ENCODE peak calls at places on chromosome 12, in five cellular contexts. Y is neuronal stem cell, W is H9, X is H1, B is trophoblast cell. M is an unnamed sample.

GRCh38 chr12:89453579-89453978 is 71.0 kb downstream of the GALNT4 start:
- DNase-seq in Y (no peak), X (no peak), W (no peak), B (peak; percentile 72), M (peak; percentile 95)

GRCh38 chr12:27260746-27261145 is 16.7 kb downstream of the STK38L start:
- DNase-seq in W (no peak), B (no peak), Y (no peak), X (no peak), M (peak; percentile 73)

GRCh38 chr12:123931686-123932321 is 40.8 kb downstream of the CCDC92 start:
- DNase-seq in Y (no peak), X (no peak), W (no peak), B (no peak), M (no peak)

GRCh38 chr12:46493352-46494209 is 121.0 kb upstream of the SLC38A2 start:
- DNase-seq in W (no peak), B (no peak), X (no peak), Y (no peak), M (peak; percentile 46)

GRCh38 chr12:62009445-62009844 is 250.8 kb upstream of the USP15 start:
- DNase-seq in B (no peak), Y (no peak), W (no peak), X (no peak), M (no peak)

GRCh38 chr12:3658327-3659163 is 94.4 kb downstream of the CRACR2A start:
- DNase-seq in W (peak; percentile 75), Y (peak; percentile 18), X (peak; percentile 68), B (peak; percentile 38), M (peak; percentile 14)

GRCh38 chr12:24537241-24537860 is 411.6 kb downstream of the BCAT1 start:
- DNase-seq in B (peak; percentile 65), Y (no peak), W (no peak), X (no peak), M (peak; percentile 56)

GRCh38 chr12:93777249-93777648 is 100.1 kb downstream of the CRADD start:
- DNase-seq in W (no peak), B (no peak), X (no peak), Y (no peak), M (peak; percentile 83)

GRCh38 chr12:66132408-66132807 is 1.9 kb upstream of the LLPH start:
- DNase-seq in Y (no peak), B (no peak), W (peak; percentile 61), X (no peak), M (peak; percentile 89)

GRCh38 chr12:72102150-72102549 is 163.5 kb downstream of the TPH2 start:
- DNase-seq in W (no peak), B (no peak), X (no peak), Y (peak; percentile 20), M (no peak)

GRCh38 chr12:94644141-94644575 is 6.2 kb downstream of the TMCC3 start:
- DNase-seq in Y (no peak), X (no peak), B (peak; percentile 32), W (no peak), M (peak; percentile 63)

GRCh38 chr12:108801736-108802665 is 55.4 kb downstream of the SSH1 start:
- DNase-seq in Y (peak; percentile 91), B (peak; percentile 38), X (peak; percentile 70), W (peak; percentile 96), M (peak; percentile 92)

GRCh38 chr12:105064564-105065222 is 19.6 kb downstream of the ALDH1L2 start:
- DNase-seq in X (no peak), W (no peak), B (no peak), Y (no peak), M (no peak)

GRCh38 chr12:84697141-84697540 is 215.5 kb downstream of the SLC6A15 start:
- DNase-seq in X (no peak), B (no peak), Y (no peak), W (no peak), M (no peak)

GRCh38 chr12:125092108-125092871 is 27.1 kb downstream of the AACS start:
- DNase-seq in X (no peak), Y (no peak), W (no peak), B (no peak), M (no peak)

GRCh38 chr12:26524862-26525465 is 308.0 kb downstream of the ITPR2 start:
- DNase-seq in Y (no peak), B (peak; percentile 59), W (no peak), X (peak; percentile 62), M (peak; percentile 13)

GRCh38 chr12:67434653-67435375 is 165.7 kb downstream of the CAND1 start:
- DNase-seq in X (no peak), B (peak; percentile 25), Y (no peak), W (no peak), M (peak; percentile 98)

GRCh38 chr12:25866586-25867378 is 91.7 kb upstream of the RASSF8 start:
- DNase-seq in B (peak; percentile 31), Y (no peak), X (no peak), W (no peak), M (peak; percentile 90)

GRCh38 chr12:127984386-127985055 is 282.4 kb upstream of the TMEM132C start:
- DNase-seq in X (no peak), Y (no peak), W (no peak), B (no peak), M (no peak)

GRCh38 chr12:129212221-129212630 is 358.9 kb downstream of the GLT1D1 start:
- DNase-seq in X (peak; percentile 7), Y (no peak), B (peak; percentile 54), W (no peak), M (no peak)

GRCh38 chr12:27123642-27124041 is 41.3 kb upstream of the C12orf71 start:
- DNase-seq in Y (no peak), B (peak; percentile 35), W (no peak), X (no peak), M (peak; percentile 32)

GRCh38 chr12:55060470-55060869 is 40.7 kb downstream of the NEUROD4 start:
- DNase-seq in W (peak; percentile 38), X (no peak), B (peak; percentile 7), Y (no peak), M (no peak)

GRCh38 chr12:510071-510825 is 50.5 kb downstream of the B4GALNT3 start:
- DNase-seq in W (peak; percentile 69), X (peak; percentile 57), B (no peak), Y (peak; percentile 65), M (no peak)

GRCh38 chr12:100692502-100692901 is 102.1 kb upstream of the ANO4 start:
- DNase-seq in B (no peak), X (no peak), W (no peak), Y (no peak), M (no peak)

GRCh38 chr12:109952873-109953272 is 43.3 kb downstream of the GIT2 start:
- DNase-seq in Y (no peak), B (peak; percentile 22), X (no peak), W (no peak), M (no peak)
- H4K91ac ChIP-seq in Y (no peak overlapping the region), B (no peak overlapping the region), X (no peak overlapping the region), W (no peak overlapping the region), M (no peak overlapping the region)

DNA sequence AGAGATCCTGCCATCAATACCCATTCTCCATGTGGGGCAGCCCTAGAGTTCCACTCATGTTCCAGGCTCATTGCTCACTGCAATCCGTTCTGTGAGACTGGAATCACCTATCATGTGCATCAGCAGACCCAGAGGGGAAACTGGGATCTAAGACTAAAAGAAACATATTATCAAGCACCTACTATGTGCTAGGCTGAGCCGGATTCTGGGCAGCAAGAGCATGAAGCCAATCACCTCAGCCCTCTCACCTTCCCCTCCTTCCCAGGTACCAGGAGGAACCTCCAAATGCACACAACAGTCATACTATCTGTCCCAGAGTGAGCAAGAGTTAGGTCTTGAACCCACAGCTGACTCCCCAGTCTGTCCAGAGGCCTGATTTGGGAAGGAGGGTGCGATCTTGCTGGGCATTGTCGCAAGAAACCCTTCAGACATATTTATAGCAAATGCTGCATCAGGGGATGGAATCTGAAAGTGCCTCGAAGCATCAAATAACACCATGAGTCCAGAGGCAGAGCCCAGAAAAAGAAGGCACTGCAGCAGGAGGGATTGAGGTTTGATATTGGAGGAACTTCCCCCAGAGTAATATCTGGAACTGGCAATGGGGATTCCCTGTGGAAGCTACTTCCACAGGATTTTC is 6.7 kb upstream of the CACNB3 start:
- DNase-seq in B (no peak), W (no peak), Y (no peak), X (no peak), M (peak; percentile 43)
- H2BK12ac ChIP-seq in B (no peak overlapping the region), W (no peak overlapping the region), Y (no peak overlapping the region), X (peak overlapping the region; percentile 30), M (peak overlapping the region; percentile 83)

GRCh38 chr12:12916135-12916956 is 25.0 kb downstream of the GPRC5A start:
- DNase-seq in W (peak; percentile 91), B (peak; percentile 96), X (peak; percentile 94), Y (peak; percentile 82), M (peak; percentile 80)
- H3K23ac ChIP-seq in W (no peak overlapping the region), B (no peak overlapping the region), X (no peak overlapping the region), Y (no peak overlapping the region), M (no peak overlapping the region)

GRCh38 chr12:50787618-50788017 is 23.7 kb downstream of the ATF1 start:
- DNase-seq in Y (no peak), W (no peak), B (no peak), X (no peak), M (peak; percentile 2)
- H4K91ac ChIP-seq in Y (no peak overlapping the region), W (no peak overlapping the region), B (peak overlapping the region; percentile 88), X (no peak overlapping the region), M (no peak overlapping the region)